ENCODE peak calls at places on chromosomes 1 and 21, in nine cellular contexts. M is left lung, R is aorta, Z is astrocyte of the spinal cord, L is activated T-helper 1 cell treated with Interleukin-2 at 50 U/mL for 16 hours, V is HFFc6, Y is coronary artery, S is stomach, I is NCI-H1092. K is an unnamed sample.

GRCh38 chr1:9440763-9441194 is 98.5 kb upstream of the SLC25A33 start:
- DNase-seq in R (peak), M (no peak), Y (no peak), L (no peak), S (no peak), Z (no peak), V (no peak), I (no peak), K (no peak)

GRCh38 chr1:215156232-215156631 is 73.7 kb downstream of the KCNK2 start:
- DNase-seq in L (no peak), M (no peak), I (no peak), Z (peak), Y (no peak), V (no peak), S (no peak), R (no peak), K (no peak)

GRCh38 chr1:62299426-62300200 is 19.6 kb downstream of the KANK4 start:
- DNase-seq in I (peak), L (no peak), Y (no peak), R (no peak), S (peak), V (no peak), Z (peak), M (no peak), K (no peak)

GRCh38 chr1:18719786-18720436 is 89.3 kb downstream of the PAX7 start:
- DNase-seq in V (peak), R (no peak), S (no peak), L (no peak), I (no peak), M (no peak), Z (no peak), Y (no peak), K (no peak)

GRCh38 chr1:20711285-20712209 is 6.3 kb downstream of the KIF17 start:
- DNase-seq in V (no peak), S (no peak), L (no peak), Y (no peak), R (no peak), Z (no peak), I (peak), M (no peak), K (no peak)

GRCh38 chr1:214500349-214501055 is 50.9 kb downstream of the PTPN14 start:
- DNase-seq in R (no peak), V (no peak), I (no peak), Z (no peak), Y (no peak), S (no peak), M (no peak), L (no peak), K (no peak)

GRCh38 chr1:159798893-159799292 is 3.3 kb upstream of the FCRL6 start:
- DNase-seq in L (peak), S (peak), R (peak), I (peak), Y (no peak), V (peak), Z (peak), M (peak), K (no peak)

GRCh38 chr21:27157097-27157496 is 190.2 kb upstream of the ADAMTS5 start:
- DNase-seq in Y (no peak), L (no peak), V (no peak), I (no peak), Z (no peak), S (no peak), R (no peak), M (no peak), K (no peak)